ENCODE peak calls at places on chromosome 19, in six cellular contexts. L is upper lobe of left lung, M is HCT116, E is HepG2, Z is K562, G is GM12878. Y is an unnamed sample.

GRCh38 chr19:40804783-40805242 is 5.8 kb downstream of the EGLN2 start:
- ATAC-seq in L (no peak), M (no peak), E (no peak), Z (no peak), G (no peak), Y (no peak)

GRCh38 chr19:40147693-40148347 is 43.4 kb upstream of the MAP3K10 start:
- ATAC-seq in L (peak), M (peak), E (no peak), Z (peak), G (no peak), Y (peak)

GRCh38 chr19:10911579-10912363 is 16.7 kb downstream of the YIPF2 start:
- ATAC-seq in L (no peak), M (no peak), E (no peak), Z (no peak), G (no peak), Y (no peak)

GRCh38 chr19:4830768-4831265 is 695 bp downstream of the TICAM1 start:
- ATAC-seq in L (peak), M (peak), E (peak), Z (peak), G (peak), Y (no peak)

GRCh38 chr19:47107201-47107952 is 6.2 kb downstream of the ZC3H4 start:
- ATAC-seq in L (no peak), M (no peak), E (peak), Z (no peak), G (no peak), Y (no peak)

GRCh38 chr19:58575183-58576041 is 2.3 kb upstream of the MZF1 start:
- ATAC-seq in L (peak), M (peak), E (peak), Z (peak), G (peak), Y (peak)

GRCh38 chr19:5345895-5346386 is 5.3 kb upstream of the PTPRS start:
- ATAC-seq in L (no peak), M (peak), E (no peak), Z (no peak), G (peak), Y (no peak)

GRCh38 chr19:21586341-21587116 is 81.1 kb downstream of the ZNF429 start:
- ATAC-seq in L (peak), M (no peak), E (peak), Z (no peak), G (no peak), Y (peak)

GRCh38 chr19:36605101-36605838 is at the start of gene ZNF382:
- ATAC-seq in L (peak), M (no peak), E (peak), Z (no peak), G (peak), Y (peak)

GRCh38 chr19:27962260-27962659 is 1250.7 kb downstream of the UQCRFS1 start:
- ATAC-seq in L (no peak), M (no peak), E (no peak), Z (no peak), G (no peak), Y (no peak)

GRCh38 chr19:40163541-40164129 is 27.6 kb upstream of the MAP3K10 start:
- ATAC-seq in L (no peak), M (no peak), E (no peak), Z (no peak), G (peak), Y (no peak)

GRCh38 chr19:38544569-38545315 is 73.0 kb downstream of the MAP4K1 start:
- ATAC-seq in L (peak), M (no peak), E (no peak), Z (peak), G (peak), Y (no peak)

GRCh38 chr19:33938821-33939220 is 142.2 kb downstream of the KCTD15 start:
- ATAC-seq in L (no peak), M (no peak), E (no peak), Z (no peak), G (no peak), Y (no peak)

GRCh38 chr19:35202722-35203674 is 25.5 kb downstream of the FAM187B start:
- ATAC-seq in L (peak), M (no peak), E (no peak), Z (peak), G (no peak), Y (no peak)

GRCh38 chr19:19279062-19279612 is 6.0 kb upstream of the TM6SF2 start:
- ATAC-seq in L (no peak), M (no peak), E (no peak), Z (no peak), G (no peak), Y (no peak)

GRCh38 chr19:19460761-19461265 is 54.5 kb downstream of the TSSK6 start:
- ATAC-seq in L (peak), M (no peak), E (no peak), Z (peak), G (peak), Y (peak)

GRCh38 chr19:11159598-11160001 is 4.0 kb upstream of the SPC24 start:
- ATAC-seq in L (no peak), M (no peak), E (no peak), Z (no peak), G (no peak), Y (peak)

GRCh38 chr19:33316521-33317284 is 14.4 kb upstream of the CEBPA start:
- ATAC-seq in L (no peak), M (no peak), E (peak), Z (no peak), G (no peak), Y (no peak)

GRCh38 chr19:48713864-48714755 is 5.4 kb downstream of the MAMSTR start:
- ATAC-seq in L (peak), M (peak), E (peak), Z (peak), G (peak), Y (peak)

GRCh38 chr19:18300930-18301717 is 19.7 kb upstream of the JUND start:
- ATAC-seq in L (peak), M (peak), E (peak), Z (peak), G (no peak), Y (peak)

GRCh38 chr19:57686727-57687126 is 5.0 kb downstream of the ZNF551 start:
- ATAC-seq in L (no peak), M (no peak), E (no peak), Z (no peak), G (no peak), Y (no peak)

GRCh38 chr19:53595510-53595867 is 36.3 kb upstream of the DPRX start:
- ATAC-seq in L (no peak), M (no peak), E (no peak), Z (no peak), G (no peak), Y (no peak)

GRCh38 chr19:11208526-11209471 is 11.5 kb upstream of the KANK2 start:
- ATAC-seq in L (no peak), M (no peak), E (no peak), Z (no peak), G (no peak), Y (peak)

GRCh38 chr19:54881884-54882283 is 7.8 kb downstream of the FCAR start:
- ATAC-seq in L (no peak), M (no peak), E (no peak), Z (no peak), G (no peak), Y (no peak)

GRCh38 chr19:41530184-41530534 is 45.8 kb upstream of the CEACAM21 start:
- ATAC-seq in L (no peak), M (no peak), E (no peak), Z (no peak), G (no peak), Y (no peak)

GRCh38 chr19:53660584-53660983 is 28.8 kb downstream of the DPRX start:
- ATAC-seq in L (no peak), M (no peak), E (peak), Z (no peak), G (no peak), Y (no peak)

GRCh38 chr19:48987323-48987722 is 5.8 kb downstream of the GYS1 start:
- ATAC-seq in L (no peak), M (peak), E (no peak), Z (peak), G (no peak), Y (no peak)

GRCh38 chr19:41457241-41457640 is 14.3 kb downstream of the ERICH4 start:
- ATAC-seq in L (no peak), M (no peak), E (no peak), Z (no peak), G (peak), Y (no peak)

GRCh38 chr19:55322495-55322894 is 2.6 kb downstream of the TMEM150B start:
- ATAC-seq in L (no peak), M (no peak), E (peak), Z (no peak), G (no peak), Y (no peak)

GRCh38 chr19:33513424-33513823 is 8.2 kb downstream of the PEPD start:
- ATAC-seq in L (no peak), M (no peak), E (no peak), Z (no peak), G (no peak), Y (no peak)

GRCh38 chr19:10102787-10103236 is 334 bp upstream of the ANGPTL6 start:
- ATAC-seq in L (no peak), M (no peak), E (no peak), Z (no peak), G (peak), Y (no peak)

GRCh38 chr19:35592226-35592625 is 6.3 kb downstream of the PMIS2 start:
- ATAC-seq in L (no peak), M (peak), E (no peak), Z (peak), G (no peak), Y (no peak)

GRCh38 chr19:39211731-39212376 is 7.8 kb upstream of the SYCN start:
- ATAC-seq in L (no peak), M (peak), E (no peak), Z (no peak), G (no peak), Y (no peak)

GRCh38 chr19:44720945-44721344 is 22.0 kb downstream of the CEACAM16 start:
- ATAC-seq in L (no peak), M (no peak), E (no peak), Z (no peak), G (no peak), Y (no peak)
- H3K27ac ChIP-seq in L (no peak), M (no peak), E (no peak), Z (no peak), G (peak), Y (no peak)

GRCh38 chr19:51701468-51702100 is 8.5 kb downstream of the SPACA6 start:
- ATAC-seq in L (no peak), M (no peak), E (no peak), Z (peak), G (no peak), Y (no peak)

GRCh38 chr19:51704601-51705000 is 11.5 kb downstream of the SPACA6 start:
- ATAC-seq in L (no peak), M (peak), E (no peak), Z (no peak), G (no peak), Y (no peak)

GRCh38 chr19:51702103-51702753 is 9.1 kb downstream of the SPACA6 start:
- ATAC-seq in L (peak), M (peak), E (no peak), Z (peak), G (no peak), Y (peak)

GRCh38 chr19:51702754-51703654 is 9.9 kb downstream of the SPACA6 start:
- ATAC-seq in L (peak), M (no peak), E (no peak), Z (peak), G (no peak), Y (no peak)

DNA sequence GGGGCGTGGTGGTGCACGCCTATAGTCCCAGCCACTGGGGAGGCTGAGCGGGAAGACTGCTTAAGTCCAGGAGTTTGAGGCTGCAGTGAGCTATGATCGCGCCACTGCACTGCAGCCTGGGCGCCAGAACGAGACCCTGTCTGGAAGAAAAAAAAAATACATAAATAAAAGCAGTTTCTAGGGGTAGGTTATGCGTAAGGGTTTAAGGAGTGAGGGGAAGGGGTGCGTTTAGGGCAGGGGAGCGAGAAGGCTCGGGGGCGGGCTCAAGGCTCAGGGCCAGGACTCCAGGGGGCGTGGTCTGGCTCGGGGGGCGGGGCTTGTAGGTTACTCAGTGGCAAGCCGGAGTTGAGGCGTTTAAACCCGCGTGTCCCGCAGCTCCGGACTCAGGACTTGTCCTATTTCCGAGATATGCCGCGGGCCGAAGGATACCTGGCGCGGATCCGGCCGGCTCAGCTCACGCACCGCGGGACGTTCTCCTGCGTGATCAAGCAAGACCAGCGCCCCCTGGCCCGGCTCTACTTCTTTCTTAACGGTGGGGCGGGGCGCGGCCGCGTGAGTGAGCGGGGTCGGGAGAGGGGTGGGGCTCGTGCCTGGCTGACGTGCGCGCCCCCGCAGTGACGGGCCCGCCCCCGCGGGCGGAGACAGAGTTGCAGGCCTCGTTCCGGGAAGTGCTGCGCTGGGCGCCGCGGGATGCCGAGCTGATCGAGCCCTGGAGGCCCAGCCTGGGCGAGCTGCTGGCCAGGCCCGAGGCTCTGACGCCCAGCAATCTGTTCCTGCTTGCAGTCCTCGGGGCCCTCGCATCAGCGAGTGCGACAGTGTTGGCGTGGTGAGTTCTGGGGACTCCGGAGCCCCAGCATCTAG is 10.8 kb downstream of the SPACA6 start:
- ATAC-seq in L (peak), M (peak), E (peak), Z (peak), G (peak), Y (peak)
- TF ChIP-seq POLR2A in L (peak), M (peak), E (peak), Z (peak), G (peak), Y (peak)

DNA sequence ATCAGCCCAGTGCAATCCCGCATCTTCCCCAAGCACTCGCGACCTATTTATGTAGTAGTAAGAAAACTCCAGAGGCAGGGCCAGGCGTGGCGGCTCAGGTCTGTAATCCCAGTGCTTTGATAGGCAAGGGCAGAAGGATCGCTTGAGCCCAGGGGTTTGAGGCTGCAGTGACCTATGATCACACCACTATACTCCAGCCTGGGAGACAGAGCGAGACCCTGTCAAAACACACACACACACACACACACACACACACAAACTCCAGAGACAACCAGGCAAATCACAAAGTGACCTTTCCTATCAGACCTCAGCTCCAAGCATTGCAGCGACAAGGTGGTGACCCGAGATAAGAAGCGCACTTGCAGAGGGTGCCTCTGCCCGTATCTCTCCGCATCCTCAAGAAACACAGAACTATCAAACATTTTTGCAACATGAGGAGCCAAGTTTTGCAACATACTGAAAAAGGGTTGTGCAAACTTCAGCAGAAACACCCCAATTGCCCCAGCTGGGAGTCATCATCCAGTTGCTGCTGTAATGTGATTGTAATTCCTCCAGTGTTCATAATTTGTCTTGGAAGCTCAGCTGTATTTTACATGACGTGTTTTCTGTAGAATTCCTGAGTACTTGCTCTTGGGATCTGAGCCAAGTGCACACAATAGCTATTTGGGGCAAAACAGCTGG is 8.7 kb upstream of the KLF2 start:
- ATAC-seq in L (peak), M (no peak), E (no peak), Z (peak), G (no peak), Y (peak)
- TF ChIP-seq POLR2AphosphoS5 in L (peak), M (no peak), E (no peak), Z (peak), G (no peak), Y (peak)

GRCh38 chr19:17237747-17238706 is 7.7 kb downstream of the NR2F6 start:
- ATAC-seq in L (no peak), M (no peak), E (no peak), Z (no peak), G (no peak), Y (no peak)

GRCh38 chr19:17234911-17235617 is 9.0 kb downstream of the OCEL1 start:
- ATAC-seq in L (peak), M (peak), E (peak), Z (peak), G (peak), Y (peak)

GRCh38 chr19:17236414-17236716 is 9.4 kb downstream of the NR2F6 start:
- ATAC-seq in L (no peak), M (peak), E (no peak), Z (peak), G (no peak), Y (no peak)

GRCh38 chr19:17235618-17236413 is 9.8 kb downstream of the OCEL1 start:
- ATAC-seq in L (peak), M (peak), E (no peak), Z (peak), G (peak), Y (peak)

DNA sequence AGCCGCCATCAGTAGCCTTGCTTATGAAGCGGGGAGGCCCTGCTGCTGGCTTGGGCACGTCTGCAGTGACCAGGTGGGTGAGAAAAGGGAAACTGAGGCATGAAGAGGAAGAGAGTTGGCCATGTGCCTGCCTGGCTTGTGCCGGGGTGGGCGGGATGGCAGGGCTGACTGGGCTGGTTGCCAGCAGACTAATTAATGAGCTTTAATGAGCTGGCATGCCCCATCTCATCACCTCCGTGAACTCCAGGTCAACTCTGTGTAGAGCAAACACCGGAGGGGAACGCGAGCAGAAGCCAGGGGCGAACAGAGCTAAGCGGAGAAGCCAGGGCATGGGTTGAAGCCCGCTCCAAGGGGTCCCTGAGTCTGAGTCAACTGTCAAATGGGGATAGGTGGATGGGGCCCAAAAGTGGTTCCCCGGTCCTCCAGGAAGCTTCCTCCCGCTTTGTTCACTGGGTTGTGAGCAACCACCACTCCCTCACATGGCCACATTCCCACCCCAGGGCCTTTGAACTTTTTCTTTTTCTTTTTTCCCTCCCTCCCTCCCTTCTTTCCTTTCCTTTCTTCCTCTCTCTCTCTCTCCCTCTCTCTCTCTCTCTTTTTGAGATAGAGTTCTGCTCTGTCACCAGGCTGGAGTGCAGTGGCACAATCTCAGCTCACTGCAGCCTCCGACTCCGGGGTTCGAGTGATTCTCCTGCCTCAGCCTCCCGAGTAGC is 8.7 kb downstream of the NR2F6 start:
- ATAC-seq in L (no peak), M (no peak), E (no peak), Z (no peak), G (no peak), Y (no peak)
- H3K27ac ChIP-seq in L (peak), M (peak), E (no peak), Z (peak), G (no peak), Y (peak)

GRCh38 chr19:1252818-1253513 is 4.6 kb downstream of the MIDN start:
- ATAC-seq in L (peak), M (peak), E (peak), Z (peak), G (peak), Y (peak)

GRCh38 chr19:1251233-1251502 is 2.8 kb downstream of the MIDN start:
- ATAC-seq in L (no peak), M (no peak), E (no peak), Z (peak), G (no peak), Y (no peak)

GRCh38 chr19:1252221-1252817 is 3.9 kb downstream of the MIDN start:
- ATAC-seq in L (peak), M (peak), E (peak), Z (no peak), G (peak), Y (peak)

GRCh38 chr19:1250374-1251232 is 2.2 kb downstream of the MIDN start:
- ATAC-seq in L (no peak), M (no peak), E (no peak), Z (peak), G (no peak), Y (no peak)

GRCh38 chr19:1251503-1252220 is 3.3 kb downstream of the MIDN start:
- ATAC-seq in L (peak), M (no peak), E (peak), Z (no peak), G (peak), Y (no peak)
- TF ChIP-seq POLR2A in L (no peak), M (no peak), E (peak), Z (peak), G (peak), Y (peak)

GRCh38 chr19:752652-753517 is 2.0 kb downstream of the MISP start:
- ATAC-seq in L (peak), M (peak), E (peak), Z (no peak), G (no peak), Y (peak)
- TF ChIP-seq POLR2AphosphoS5 in L (no peak), M (peak), E (no peak), Z (no peak), G (no peak), Y (no peak)

DNA sequence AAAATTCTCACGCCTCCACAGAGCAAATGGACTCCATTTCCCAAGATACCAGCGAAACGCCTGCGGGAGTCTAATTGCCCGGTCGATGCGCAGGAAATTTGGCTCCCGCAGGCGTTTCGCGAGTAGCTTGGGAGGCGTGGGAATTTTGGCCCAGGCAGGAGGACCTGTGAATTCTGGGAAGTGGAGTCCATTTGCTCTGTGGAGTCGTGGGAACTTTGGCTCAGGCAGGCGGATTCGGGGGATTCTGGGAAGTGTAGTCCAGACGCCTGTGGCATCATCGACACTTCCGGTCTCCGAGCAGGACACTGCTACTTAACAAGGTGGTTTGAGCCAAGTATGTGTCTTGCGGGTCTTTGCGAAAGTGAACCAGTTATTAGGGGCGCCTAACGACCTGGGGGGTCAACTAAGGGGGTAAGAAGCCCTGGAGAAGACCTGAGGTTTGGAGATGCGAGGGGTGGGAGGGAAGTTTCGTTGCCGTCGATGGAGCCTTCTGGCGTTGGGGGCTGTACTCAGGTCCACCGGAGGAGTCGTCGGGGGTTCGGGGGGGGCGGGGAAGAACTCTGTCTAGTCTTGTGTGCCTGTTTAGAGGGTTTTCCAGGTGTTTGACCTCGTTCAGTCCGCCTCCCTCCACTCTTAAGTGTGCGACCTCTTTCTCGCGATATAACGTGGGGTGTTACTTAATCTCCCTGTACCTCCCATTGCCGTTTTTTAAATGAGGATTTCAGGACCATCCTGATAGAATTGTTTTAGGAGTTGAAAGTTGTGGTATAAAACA is at the start of gene ZNF155:
- ATAC-seq in L (peak), M (peak), E (peak), Z (peak), G (peak), Y (peak)
- H3K27ac ChIP-seq in L (peak), M (no peak), E (no peak), Z (no peak), G (peak), Y (peak)

Y was measured in gastroesophageal sphincter.